ENCODE peak calls at places on chromosomes 7 and 10, in ten cellular contexts. U is spleen, R is PC-9, Q is HCT116, L is upper lobe of left lung, K is prostate gland, G is ascending aorta, P is GM23338, T is coronary artery, W is AG04450. B is an unnamed sample.

GRCh38 chr7:140435252-140435895 is 31.5 kb downstream of the RAB19 start:
- DNase-seq in U (peak), R (no peak), Q (no peak), L (peak), K (no peak), G (no peak), P (peak), T (no peak), W (no peak), B (no peak)

GRCh38 chr7:38310601-38311057 is 37.2 kb upstream of the TARP start:
- DNase-seq in U (no peak), R (no peak), Q (no peak), L (no peak), K (no peak), G (no peak), P (no peak), T (no peak), W (no peak), B (no peak)

GRCh38 chr10:90175161-90175681 is 473.8 kb downstream of the KIF20B start:
- DNase-seq in U (no peak), R (no peak), Q (no peak), L (no peak), K (no peak), G (no peak), P (no peak), T (no peak), W (no peak), B (no peak)

GRCh38 chr7:121107923-121108498 is 119.5 kb downstream of the CPED1 start:
- DNase-seq in U (no peak), R (no peak), Q (peak), L (no peak), K (no peak), G (no peak), P (peak), T (no peak), W (no peak), B (peak)

GRCh38 chr10:89171263-89171872 is 35.7 kb downstream of the CH25H start:
- DNase-seq in U (no peak), R (no peak), Q (no peak), L (no peak), K (no peak), G (no peak), P (peak), T (no peak), W (no peak), B (no peak)

GRCh38 chr10:75396861-75397570 is 4.5 kb downstream of the ZNF503 start:
- DNase-seq in U (no peak), R (no peak), Q (no peak), L (peak), K (peak), G (no peak), P (peak), T (no peak), W (no peak), B (no peak)

GRCh38 chr10:103690281-103690680 is 165.1 kb downstream of the SH3PXD2A start:
- DNase-seq in U (no peak), R (no peak), Q (no peak), L (no peak), K (no peak), G (no peak), P (no peak), T (no peak), W (no peak), B (no peak)

GRCh38 chr7:97772034-97772891 is 40.4 kb downstream of the TAC1 start:
- DNase-seq in U (no peak), R (no peak), Q (no peak), L (no peak), K (no peak), G (no peak), P (no peak), T (no peak), W (no peak), B (no peak)

GRCh38 chr10:123142701-123143161 is 5.2 kb upstream of the HMX2 start:
- DNase-seq in U (no peak), R (no peak), Q (no peak), L (peak), K (no peak), G (no peak), P (peak), T (no peak), W (no peak), B (no peak)
- TF ChIP-seq CTCF in U (no peak), R (no peak), Q (no peak), L (no peak), K (no peak), G (no peak), P (peak), T (no peak), W (no peak), B (no peak)

DNA sequence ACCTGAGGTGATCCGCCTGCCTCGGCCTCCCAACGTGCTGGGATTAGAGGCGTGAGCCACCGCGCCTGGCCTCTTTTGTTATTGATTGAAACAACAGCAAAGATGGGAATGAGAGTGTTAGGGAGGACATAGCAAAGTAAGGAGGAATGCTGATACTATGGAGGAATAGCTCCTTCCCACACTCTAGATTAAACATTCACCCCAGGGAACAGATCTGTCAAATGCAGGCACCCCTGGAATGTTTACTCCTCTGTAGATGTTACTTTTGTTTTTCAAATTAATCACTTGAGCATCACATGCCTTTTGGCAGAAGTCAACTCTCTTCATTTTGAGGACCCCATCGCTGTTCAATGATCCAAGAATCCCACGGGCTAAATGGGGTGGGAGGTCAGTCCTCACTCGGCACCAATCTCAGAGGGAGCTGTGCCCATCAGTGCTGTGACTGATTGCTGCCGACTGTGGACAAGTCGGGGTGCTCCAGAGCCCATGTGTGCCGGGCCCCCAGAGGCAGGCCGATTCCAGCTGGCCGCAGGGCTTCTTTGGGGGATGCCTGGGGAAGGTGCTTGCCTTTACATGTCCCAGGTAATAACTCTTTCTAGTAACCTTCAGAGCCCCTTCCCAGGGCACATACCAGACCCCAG is 10.2 kb upstream of the COBL start:
- DNase-seq in U (peak), R (no peak), Q (no peak), L (peak), K (no peak), G (no peak), P (peak), T (no peak), W (no peak), B (no peak)
- H3K27ac ChIP-seq in U (no peak), R (no peak), Q (no peak), L (no peak), K (no peak), G (no peak), P (peak), T (no peak), W (no peak), B (no peak)

GRCh38 chr7:732094-732541 is 5.0 kb upstream of the PRKAR1B start:
- DNase-seq in U (no peak), R (peak), Q (peak), L (peak), K (peak), G (no peak), P (peak), T (no peak), W (no peak), B (no peak)
- TF ChIP-seq CTCF in U (no peak), R (peak), Q (no peak), L (peak), K (peak), G (no peak), P (peak), T (no peak), W (no peak), B (no peak)

GRCh38 chr10:128187788-128188185 is 61.6 kb upstream of the MKI67 start:
- DNase-seq in U (no peak), R (no peak), Q (no peak), L (no peak), K (no peak), G (no peak), P (no peak), T (no peak), W (no peak), B (no peak)
- H3K27ac ChIP-seq in U (no peak), R (no peak), Q (no peak), L (no peak), K (no peak), G (no peak), P (no peak), T (no peak), W (peak), B (no peak)

DNA sequence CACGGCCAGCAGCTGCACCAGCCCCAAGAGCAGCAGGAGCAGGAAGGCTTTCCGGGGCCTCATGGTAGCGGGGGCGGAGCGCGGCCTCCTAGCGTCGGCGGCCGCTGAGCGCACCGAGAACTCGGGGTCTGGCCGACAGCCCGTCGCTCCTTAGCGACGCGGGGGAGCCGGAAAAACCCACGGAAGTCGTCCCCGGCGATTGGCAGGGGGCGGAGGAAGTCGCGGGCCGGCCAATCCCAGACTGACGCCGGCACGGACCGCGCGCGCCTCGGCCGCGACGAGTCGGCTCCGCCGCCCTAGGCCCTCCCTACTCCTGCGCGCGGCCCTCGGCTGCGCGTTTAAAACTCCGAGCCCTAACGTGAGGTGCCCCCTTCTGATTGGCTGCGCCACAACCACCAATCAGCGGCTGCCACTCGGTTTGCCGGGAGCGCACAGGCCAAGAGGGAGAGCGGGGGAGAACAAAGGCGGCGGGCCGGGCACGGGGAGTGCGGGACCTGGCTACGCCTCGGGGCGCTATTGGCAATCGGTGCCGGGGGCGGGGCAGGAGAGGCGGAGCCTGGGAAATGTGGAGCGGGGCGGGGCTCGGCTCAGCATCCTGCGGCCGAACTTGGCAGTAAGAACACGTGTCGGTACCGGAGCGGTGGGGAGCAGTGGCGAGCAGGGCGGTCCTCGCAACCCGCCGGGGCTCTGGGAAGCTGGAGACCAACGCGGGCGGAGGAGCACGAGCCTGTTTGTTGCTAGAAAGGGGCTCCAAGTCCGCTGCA is at the start of gene PDIA4:
- DNase-seq in U (peak), R (peak), Q (peak), L (peak), K (peak), G (peak), P (peak), T (peak), W (peak), B (peak)
- TF ChIP-seq CTCF in U (peak), R (peak), Q (no peak), L (peak), K (peak), G (peak), P (no peak), T (no peak), W (peak), B (no peak)

DNA sequence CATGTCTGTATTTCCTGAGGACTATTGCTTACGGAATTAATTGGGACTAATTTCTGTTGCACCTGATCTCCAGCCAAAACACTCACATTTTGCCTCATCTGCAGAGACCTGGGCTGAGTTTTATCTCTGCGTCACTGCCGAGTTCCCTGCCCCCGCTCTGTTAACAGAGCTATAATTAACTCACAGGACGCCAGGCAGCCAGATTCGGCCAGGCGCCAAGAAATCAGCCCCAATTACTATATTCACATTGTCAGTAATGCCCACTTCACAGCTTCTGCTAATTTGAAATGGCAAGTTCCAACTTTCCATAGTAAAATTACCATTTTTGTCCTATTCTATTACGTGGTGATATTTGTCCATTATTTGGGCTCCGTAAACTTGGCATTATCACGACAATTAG is 130.5 kb downstream of the CUX1 start:
- DNase-seq in U (no peak), R (no peak), Q (no peak), L (no peak), K (no peak), G (no peak), P (peak), T (no peak), W (no peak), B (peak)
- H3K27ac ChIP-seq in U (no peak), R (no peak), Q (no peak), L (no peak), K (no peak), G (peak), P (peak), T (peak), W (no peak), B (no peak)

GRCh38 chr7:15687645-15688025 is 1.2 kb upstream of the MEOX2 start:
- DNase-seq in U (no peak), R (no peak), Q (no peak), L (no peak), K (no peak), G (no peak), P (peak), T (no peak), W (no peak), B (peak)
- TF ChIP-seq CTCF in U (no peak), R (no peak), Q (no peak), L (no peak), K (no peak), G (no peak), P (peak), T (no peak), W (no peak), B (peak)

GRCh38 chr10:38094923-38095574 is 912 bp downstream of the ZNF37A start:
- DNase-seq in U (no peak), R (no peak), Q (no peak), L (no peak), K (no peak), G (no peak), P (no peak), T (no peak), W (no peak), B (no peak)

GRCh38 chr10:38093816-38094157 is 350 bp upstream of the ZNF37A start:
- DNase-seq in U (no peak), R (no peak), Q (no peak), L (peak), K (no peak), G (no peak), P (no peak), T (no peak), W (no peak), B (no peak)

GRCh38 chr10:38094158-38094922 is at the start of gene ZNF37A:
- DNase-seq in U (peak), R (peak), Q (peak), L (peak), K (peak), G (peak), P (peak), T (peak), W (peak), B (peak)
- H3K27ac ChIP-seq in U (peak), R (no peak), Q (peak), L (peak), K (peak), G (peak), P (no peak), T (peak), W (peak), B (peak)

DNA sequence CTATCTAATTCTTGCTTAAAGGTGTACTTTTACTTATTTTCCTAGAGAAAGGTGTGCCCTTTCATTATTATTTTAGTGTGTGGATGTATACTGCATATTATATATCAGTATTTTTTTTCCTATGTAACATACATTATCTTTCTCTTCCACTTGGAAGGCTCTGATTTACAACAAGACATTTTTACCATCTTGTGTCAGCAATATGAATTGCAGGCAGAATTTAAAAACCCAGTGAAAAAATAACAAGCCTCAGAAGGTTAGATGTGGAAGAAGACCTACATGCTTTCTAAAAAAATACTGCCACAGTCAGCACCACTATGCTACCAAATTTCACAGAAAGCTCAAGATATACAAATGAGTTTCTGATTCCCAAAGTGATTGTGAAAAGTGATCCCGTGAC is 327.7 kb upstream of the STEAP1 start:
- DNase-seq in U (no peak), R (no peak), Q (no peak), L (no peak), K (no peak), G (no peak), P (no peak), T (no peak), W (no peak), B (no peak)
- TF ChIP-seq CTCF in U (no peak), R (no peak), Q (no peak), L (no peak), K (no peak), G (no peak), P (no peak), T (no peak), W (no peak), B (no peak)

GRCh38 chr10:79224263-79224949 is 122.9 kb upstream of the PPIF start:
- DNase-seq in U (no peak), R (no peak), Q (no peak), L (no peak), K (no peak), G (no peak), P (no peak), T (no peak), W (no peak), B (no peak)

GRCh38 chr10:79224992-79225391 is 122.3 kb upstream of the PPIF start:
- DNase-seq in U (no peak), R (no peak), Q (no peak), L (no peak), K (no peak), G (no peak), P (no peak), T (no peak), W (no peak), B (no peak)

GRCh38 chr10:79223001-79223345 is 124.3 kb upstream of the PPIF start:
- DNase-seq in U (no peak), R (no peak), Q (no peak), L (no peak), K (no peak), G (no peak), P (no peak), T (no peak), W (no peak), B (no peak)

GRCh38 chr10:79222186-79222585 is 125.1 kb upstream of the PPIF start:
- DNase-seq in U (no peak), R (no peak), Q (no peak), L (no peak), K (no peak), G (no peak), P (no peak), T (no peak), W (no peak), B (no peak)

GRCh38 chr10:79223346-79224048 is 123.8 kb upstream of the PPIF start:
- DNase-seq in U (no peak), R (no peak), Q (no peak), L (no peak), K (no peak), G (no peak), P (peak), T (no peak), W (no peak), B (no peak)
- H3K27ac ChIP-seq in U (peak), R (no peak), Q (no peak), L (peak), K (peak), G (no peak), P (no peak), T (peak), W (peak), B (no peak)